ENCODE peak calls at places on chromosome 2, in seven cellular contexts. B is A549; N is BE2C; L is HFF-Myc; U is stimulated activated CD4-positive, alpha-beta T cell treated with anti-CD3 and anti-CD28 coated beads, Interleukin-2, amount 100 ng/mL, for 24 hours; D is naive thymus-derived CD8-positive, alpha-beta T cell; S is GM12865. E is an unnamed sample.

GRCh38 chr2:217943379-217944321 is 59.1 kb downstream of the TNS1 start:
- DNase-seq in B (peak; percentile 35), N (peak; percentile 92), L (no peak), U (no peak), D (no peak), S (no peak), E (no peak)

GRCh38 chr2:209969692-209970091 is 32.7 kb upstream of the RPE start:
- DNase-seq in B (no peak), N (no peak), L (no peak), U (no peak), D (no peak), S (no peak), E (no peak)

GRCh38 chr2:83221258-83221657 is 1237.8 kb downstream of the SUCLG1 start:
- DNase-seq in B (no peak), N (no peak), L (no peak), U (no peak), D (no peak), S (no peak), E (no peak)

GRCh38 chr2:163641986-163642385 is 93.8 kb downstream of the FIGN start:
- DNase-seq in B (no peak), N (no peak), L (no peak), U (no peak), D (no peak), S (no peak), E (no peak)

GRCh38 chr2:207867905-207868304 is 98.2 kb upstream of the FZD5 start:
- DNase-seq in B (no peak), N (no peak), L (no peak), U (no peak), D (no peak), S (no peak), E (no peak)

GRCh38 chr2:54561795-54562592 is 105.9 kb downstream of the SPTBN1 start:
- DNase-seq in B (no peak), N (no peak), L (no peak), U (no peak), D (no peak), S (peak; percentile 49), E (peak; percentile 47)

GRCh38 chr2:138504546-138505239 is 3.1 kb downstream of the SPOPL start:
- DNase-seq in B (no peak), N (no peak), L (no peak), U (no peak), D (no peak), S (peak; percentile 63), E (peak; percentile 72)

GRCh38 chr2:128550801-128551416 is 232.2 kb upstream of the HS6ST1 start:
- DNase-seq in B (no peak), N (no peak), L (no peak), U (no peak), D (no peak), S (no peak), E (no peak)

GRCh38 chr2:167942495-167943081 is 304.8 kb downstream of the STK39 start:
- DNase-seq in B (no peak), N (no peak), L (no peak), U (no peak), D (no peak), S (no peak), E (no peak)

GRCh38 chr2:231191896-231192872 is 6.2 kb upstream of the ARMC9 start:
- DNase-seq in B (peak; percentile 60), N (peak; percentile 89), L (peak; percentile 82), U (no peak), D (no peak), S (peak; percentile 45), E (no peak)

GRCh38 chr2:170770008-170770303 is 222 bp upstream of the ERICH2 start:
- DNase-seq in B (no peak), N (no peak), L (no peak), U (no peak), D (no peak), S (no peak), E (no peak)